ENCODE peak calls at places on chromosomes 13 and 19, in eight cellular contexts. C is foreskin fibroblast; W is immature natural killer cell; F is T-helper 9 cell; G is NCI-H1417; D is IMR-90; P is GM13977; S is Jurkat, Clone E6-1. T is an unnamed sample.

GRCh38 chr19:9640956-9641355 is 19.9 kb upstream of the ZNF561 start:
- DNase-seq in G (no peak), D (no peak), F (no peak), S (no peak), P (no peak), W (no peak), C (no peak), T (no peak)

GRCh38 chr19:48596679-48597465 is 9.7 kb upstream of the SPACA4 start:
- DNase-seq in W (no peak), P (no peak), F (peak), D (no peak), S (no peak), G (no peak), C (peak), T (no peak)

GRCh38 chr13:110257408-110257807 is 49.5 kb downstream of the COL4A1 start:
- DNase-seq in C (no peak), D (no peak), G (no peak), F (no peak), P (no peak), S (no peak), W (no peak), T (no peak)

GRCh38 chr13:102965802-102966201 is 100.4 kb downstream of the SLC10A2 start:
- DNase-seq in C (no peak), W (no peak), G (peak), S (no peak), D (no peak), F (no peak), P (no peak), T (no peak)

GRCh38 chr13:98779695-98780094 is 27.2 kb upstream of the SLC15A1 start:
- DNase-seq in G (no peak), C (no peak), P (no peak), F (no peak), W (no peak), D (no peak), S (no peak), T (no peak)

GRCh38 chr19:5480427-5480836 is 25.2 kb downstream of the ZNRF4 start:
- DNase-seq in C (peak), G (no peak), D (no peak), P (peak), F (peak), W (no peak), S (peak), T (no peak)

GRCh38 chr19:40238775-40239174 is 12.3 kb upstream of the CCNP start:
- DNase-seq in S (no peak), F (no peak), P (no peak), C (no peak), G (no peak), D (no peak), W (no peak), T (peak)

GRCh38 chr13:41178040-41178439 is 16.3 kb downstream of the KBTBD7 start:
- DNase-seq in F (no peak), C (no peak), P (no peak), S (no peak), W (no peak), D (peak), G (no peak), T (no peak)